ENCODE peak calls at places on chromosomes 7 and 10, in seven cellular contexts. J is germinal center; D is endothelial cell; E is CD8-positive, alpha-beta memory T cell; H is activated gamma-delta T cell; N is T-helper 9 cell; U is CD4-positive, alpha-beta T cell. T is an unnamed sample.

GRCh38 chr10:34255075-34255474 is 560.0 kb downstream of the PARD3 start:
- DNase-seq in D (no peak), H (no peak), N (no peak), E (no peak), U (no peak), J (no peak), T (no peak)

GRCh38 chr7:143318661-143319060 is 2.8 kb downstream of the CLCN1 start:
- DNase-seq in N (no peak), H (no peak), U (no peak), E (no peak), D (no peak), J (no peak), T (no peak)

GRCh38 chr7:67896721-67897120 is 900.1 kb downstream of the TYW1 start:
- DNase-seq in D (no peak), U (no peak), N (no peak), H (no peak), J (no peak), E (no peak), T (no peak)

GRCh38 chr7:55074008-55074499 is 55.2 kb downstream of the EGFR start:
- DNase-seq in U (peak), H (no peak), N (peak), J (peak), E (peak), D (no peak), T (no peak)

GRCh38 chr10:16545126-16545736 is 23.6 kb upstream of the C1QL3 start:
- DNase-seq in H (no peak), J (peak), U (no peak), N (no peak), D (no peak), E (no peak), T (no peak)

GRCh38 chr10:80664071-80664680 is 126.5 kb downstream of the SH2D4B start:
- DNase-seq in N (peak), E (no peak), U (peak), D (peak), H (no peak), J (peak), T (peak)

GRCh38 chr10:133041101-133041500 is 46.6 kb upstream of the ADGRA1 start:
- DNase-seq in N (no peak), J (no peak), D (no peak), U (no peak), H (no peak), E (no peak), T (no peak)

GRCh38 chr10:71326464-71326881 is 7.4 kb downstream of the SLC29A3 start:
- DNase-seq in N (no peak), E (no peak), J (no peak), U (no peak), D (no peak), H (no peak), T (no peak)

GRCh38 chr10:17650416-17650815 is 6.5 kb downstream of the STAM start:
- DNase-seq in N (no peak), D (no peak), U (no peak), J (no peak), H (no peak), E (no peak), T (no peak)

GRCh38 chr7:140416560-140416959 is 12.7 kb downstream of the RAB19 start:
- DNase-seq in H (no peak), J (no peak), U (no peak), D (no peak), E (no peak), N (no peak), T (no peak)

GRCh38 chr10:83199357-83199756 is 940.0 kb upstream of the GHITM start:
- DNase-seq in E (no peak), N (no peak), H (no peak), J (no peak), D (no peak), U (no peak), T (no peak)

GRCh38 chr7:126940723-126941307 is 311.9 kb downstream of the GRM8 start:
- DNase-seq in H (no peak), U (no peak), N (no peak), E (no peak), D (no peak), J (no peak), T (no peak)

GRCh38 chr10:27470890-27471289 is 33.2 kb upstream of the RAB18 start:
- DNase-seq in J (no peak), D (no peak), N (no peak), E (no peak), U (no peak), H (no peak), T (no peak)

GRCh38 chr10:102811346-102811745 is 25.9 kb downstream of the CYP17A1 start:
- DNase-seq in E (no peak), J (no peak), D (no peak), N (no peak), U (no peak), H (no peak), T (no peak)

GRCh38 chr10:91607661-91608442 is 25.0 kb downstream of the PPP1R3C start:
- DNase-seq in E (no peak), J (no peak), D (no peak), N (no peak), H (no peak), U (no peak), T (no peak)

T was measured in NCI-H1930.